ENCODE peak calls at places on chromosomes 11 and 22, in eight cellular contexts. Q is GM20000, H is GM13976, G is PC-3, K is astrocyte of the spinal cord, V is body of pancreas, C is epithelial cell of esophagus, N is AG09309. I is an unnamed sample.

GRCh38 chr11:12393691-12394090 is 16.3 kb downstream of the PARVA start:
- DNase-seq in K (no peak), Q (no peak), H (no peak), N (no peak), G (no peak), C (no peak), V (no peak), I (no peak)

GRCh38 chr11:117697319-117697718 is 99.7 kb downstream of the DSCAML1 start:
- DNase-seq in V (no peak), C (no peak), H (no peak), Q (no peak), G (no peak), N (no peak), K (no peak), I (no peak)

GRCh38 chr22:30694171-30694637 is 470 bp upstream of the OSBP2 start:
- DNase-seq in Q (peak; percentile 67), C (peak; percentile 43), H (peak; percentile 60), G (peak; percentile 44), V (peak; percentile 75), K (peak; percentile 15), N (no peak), I (no peak)

GRCh38 chr22:17706451-17706900 is 67.8 kb downstream of the BID start:
- DNase-seq in N (peak; percentile 86), V (no peak), G (peak; percentile 83), K (peak; percentile 94), Q (peak; percentile 53), H (peak; percentile 61), C (peak; percentile 93), I (peak; percentile 83)

GRCh38 chr11:128707671-128708070 is 13.8 kb downstream of the FLI1 start:
- DNase-seq in G (peak; percentile 64), N (peak; percentile 67), H (no peak), Q (no peak), K (peak; percentile 53), V (no peak), C (peak; percentile 65), I (no peak)

GRCh38 chr11:130215531-130216220 is 56.1 kb downstream of the ST14 start:
- DNase-seq in C (no peak), G (no peak), N (no peak), K (no peak), H (no peak), V (peak; percentile 18), Q (no peak), I (no peak)

GRCh38 chr11:125489166-125489565 is 6.9 kb downstream of the FEZ1 start:
- DNase-seq in Q (no peak), H (no peak), C (no peak), V (no peak), N (no peak), K (no peak), G (peak; percentile 10), I (no peak)

GRCh38 chr11:13339196-13340153 is 61.9 kb downstream of the BMAL1 start:
- DNase-seq in K (peak; percentile 88), C (peak; percentile 87), V (no peak), N (peak; percentile 91), H (peak; percentile 37), G (peak; percentile 75), Q (no peak), I (peak; percentile 57)

GRCh38 chr11:121551463-121551862 is 98.7 kb upstream of the SORL1-AS1 start:
- DNase-seq in Q (no peak), V (no peak), N (no peak), H (no peak), K (no peak), G (no peak), C (no peak), I (no peak)

GRCh38 chr11:76578655-76579046 is 91.9 kb downstream of the LRRC32 start:
- DNase-seq in N (no peak), H (no peak), Q (no peak), K (peak; percentile 43), V (no peak), C (no peak), G (no peak), I (no peak)

GRCh38 chr11:104490182-104490581 is 326.2 kb upstream of the PDGFD start:
- DNase-seq in G (no peak), Q (no peak), K (no peak), V (peak; percentile 12), H (no peak), C (no peak), N (no peak), I (no peak)

DNA sequence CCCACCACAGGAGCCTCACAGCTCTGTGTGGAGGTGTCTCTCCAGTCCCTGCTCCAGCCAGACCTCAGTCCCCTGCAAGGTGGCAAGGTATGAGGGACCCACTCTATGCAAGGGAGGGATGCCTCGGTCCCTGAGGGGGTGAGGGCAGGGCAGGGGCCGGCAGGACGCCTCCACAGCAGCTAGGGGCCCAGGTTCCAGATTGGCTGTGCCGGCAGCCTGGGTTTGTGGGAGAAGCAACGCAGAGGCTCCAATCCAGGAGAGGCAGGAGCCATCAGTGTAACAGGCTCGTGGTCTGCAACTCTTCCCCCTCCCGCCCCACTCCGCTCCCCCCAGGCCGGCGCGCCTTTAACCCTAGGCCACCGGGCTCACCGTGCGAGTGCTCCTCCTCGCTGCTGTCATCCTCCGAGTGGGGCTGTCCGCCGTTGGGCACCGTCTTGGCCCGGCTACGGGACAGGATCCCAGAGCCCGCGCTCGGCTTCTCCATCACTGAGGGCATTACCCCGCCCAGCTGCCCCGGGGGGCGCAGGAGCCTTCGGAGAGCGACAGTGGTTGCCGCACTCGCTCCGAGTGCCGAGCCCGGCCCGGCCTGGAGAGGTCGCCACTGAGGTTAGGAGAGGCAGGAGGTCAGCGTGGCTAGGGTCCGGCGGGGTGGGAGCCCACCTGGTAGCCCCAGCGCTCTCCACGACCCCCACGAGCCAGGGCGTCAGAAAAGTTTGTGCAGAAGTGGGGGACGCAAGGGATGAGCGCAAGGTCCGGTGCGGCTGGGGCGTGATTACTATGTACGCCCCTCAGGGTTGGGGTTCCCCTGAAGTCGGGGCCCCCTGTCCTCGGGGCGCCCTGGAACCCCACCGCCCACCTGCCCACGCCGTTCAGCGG is 765 bp downstream of the RCOR2 start:
- DNase-seq in H (peak; percentile 74), V (peak; percentile 41), K (no peak), N (no peak), G (peak; percentile 23), Q (peak; percentile 80), C (no peak), I (no peak)
- TF ChIP-seq CTCF in H (peak; percentile 49), V (peak; percentile 43), K (peak; percentile 69), N (peak; percentile 66), G (peak; percentile 60), Q (peak; percentile 24), C (peak; percentile 59), I (peak; percentile 89)

GRCh38 chr22:46779651-46780050 is 17.2 kb downstream of the TBC1D22A start:
- DNase-seq in C (no peak), K (no peak), N (no peak), Q (no peak), G (no peak), V (no peak), H (no peak), I (no peak)

GRCh38 chr22:46777609-46777970 is 15.1 kb downstream of the TBC1D22A start:
- DNase-seq in Q (no peak), V (no peak), K (no peak), C (no peak), N (no peak), G (no peak), H (peak; percentile 71), I (no peak)

GRCh38 chr22:46781291-46781690 is 18.8 kb downstream of the TBC1D22A start:
- DNase-seq in H (no peak), N (no peak), C (no peak), V (no peak), Q (no peak), K (no peak), G (no peak), I (no peak)

GRCh38 chr22:46779023-46779422 is 16.6 kb downstream of the TBC1D22A start:
- DNase-seq in C (no peak), V (no peak), K (no peak), G (no peak), N (no peak), H (no peak), Q (no peak), I (no peak)

GRCh38 chr22:46780453-46780852 is 18.0 kb downstream of the TBC1D22A start:
- DNase-seq in V (no peak), K (no peak), Q (no peak), C (no peak), H (no peak), N (no peak), G (no peak), I (no peak)
- TF ChIP-seq CTCF in V (no peak), K (no peak), Q (no peak), C (no peak), H (no peak), N (no peak), G (no peak), I (no peak)

GRCh38 chr11:113014262-113014661 is 53.0 kb downstream of the NCAM1 start:
- DNase-seq in V (no peak), N (no peak), K (no peak), G (no peak), H (no peak), Q (no peak), C (no peak), I (no peak)
- TF ChIP-seq CTCF in V (no peak), N (no peak), K (no peak), G (no peak), H (no peak), Q (no peak), C (no peak), I (no peak)

GRCh38 chr11:1824221-1825038 is 10.4 kb upstream of the SYT8 start:
- DNase-seq in Q (no peak), C (no peak), G (no peak), V (no peak), N (no peak), H (peak; percentile 27), K (no peak), I (no peak)

GRCh38 chr11:1825785-1826451 is 8.9 kb upstream of the SYT8 start:
- DNase-seq in C (no peak), K (no peak), Q (no peak), N (no peak), V (no peak), G (no peak), H (no peak), I (no peak)

GRCh38 chr11:1826552-1827094 is 8.2 kb upstream of the SYT8 start:
- DNase-seq in Q (no peak), C (peak; percentile 60), K (peak; percentile 83), N (peak; percentile 29), H (peak; percentile 34), G (peak; percentile 43), V (peak; percentile 59), I (no peak)

GRCh38 chr11:1823376-1824220 is 11.2 kb upstream of the SYT8 start:
- DNase-seq in G (no peak), N (no peak), V (peak; percentile 47), Q (no peak), K (no peak), C (no peak), H (no peak), I (no peak)

GRCh38 chr11:1825039-1825740 is 9.6 kb upstream of the SYT8 start:
- DNase-seq in G (no peak), C (no peak), K (no peak), V (peak; percentile 72), H (peak; percentile 79), N (no peak), Q (peak; percentile 77), I (no peak)
- TF ChIP-seq CTCF in G (peak; percentile 15), C (no peak), K (peak; percentile 67), V (peak; percentile 55), H (peak; percentile 67), N (no peak), Q (peak; percentile 49), I (peak; percentile 99)

I was measured in Panc1.